ENCODE peak calls at places on chromosomes 16 and 17, in four cellular contexts. C is adipocyte, D is cardiac fibroblast, R is putamen. H is an unnamed sample.

GRCh38 chr16:12290868-12291267 is 314.3 kb downstream of the SNX29 start:
- DNase-seq in C (no peak), D (no peak), R (no peak), H (no peak)

GRCh38 chr16:55695595-55695994 is 39.8 kb downstream of the SLC6A2 start:
- DNase-seq in C (no peak), D (no peak), R (no peak), H (no peak)

GRCh38 chr16:49700222-49700927 is 155.5 kb downstream of the ZNF423 start:
- DNase-seq in C (peak; percentile 9), D (peak; percentile 41), R (no peak), H (no peak)

GRCh38 chr17:144936-145670 is 7.7 kb downstream of the SCGB1C2 start:
- DNase-seq in C (no peak), D (no peak), R (no peak), H (no peak)

GRCh38 chr16:2518823-2519710 is 1.1 kb upstream of the AMDHD2 start:
- DNase-seq in C (no peak), D (no peak), R (no peak), H (no peak)

GRCh38 chr16:14405611-14406537 is 224.2 kb downstream of the PARN start:
- DNase-seq in C (peak; percentile 35), D (no peak), R (no peak), H (no peak)

GRCh38 chr17:2090804-2091534 is 36.1 kb downstream of the HIC1 start:
- DNase-seq in C (peak; percentile 90), D (peak; percentile 94), R (no peak), H (peak; percentile 98)

GRCh38 chr17:79574656-79575055 is 36.2 kb downstream of the RBFOX3 start:
- DNase-seq in C (no peak), D (no peak), R (no peak), H (no peak)

GRCh38 chr17:38874505-38875419 is 4.9 kb downstream of the LASP1 start:
- DNase-seq in C (peak; percentile 69), D (no peak), R (no peak), H (peak; percentile 52)

GRCh38 chr16:68445458-68445857 is 2.9 kb downstream of the SMPD3 start:
- DNase-seq in C (no peak), D (peak; percentile 46), R (peak; percentile 59), H (peak; percentile 64)

GRCh38 chr16:48274476-48274875 is 27.1 kb upstream of the ABCC11 start:
- DNase-seq in C (no peak), D (no peak), R (no peak), H (no peak)

GRCh38 chr17:68704897-68705296 is 103.7 kb upstream of the FAM20A start:
- DNase-seq in C (peak; percentile 77), D (peak; percentile 46), R (no peak), H (peak; percentile 86)

H was measured in EH.